ENCODE peak calls at places on chromosomes 2 and 18, in seven cellular contexts. U, A, W, R, K, S and O are unnamed samples. For H3K4me1, the result is how much of the 10 kb centered on the place peaks cover.

GRCh38 chr2:118738524-118739308 is 108.7 kb downstream of the EN1 start:
- DNase-seq in U (no peak), A (peak), W (no peak), R (peak), K (peak), S (peak), O (no peak)

GRCh38 chr18:35019929-35020328 is 21.3 kb upstream of the MAPRE2 start:
- DNase-seq in U (no peak), A (no peak), W (no peak), R (no peak), K (peak), S (no peak), O (no peak)

GRCh38 chr2:64606495-64607363 is 47.0 kb downstream of the SERTAD2 start:
- DNase-seq in U (no peak), A (peak), W (no peak), R (peak), K (peak), S (peak), O (peak)

GRCh38 chr2:221807706-221808105 is 235.6 kb upstream of the EPHA4 start:
- DNase-seq in U (no peak), A (no peak), W (no peak), R (no peak), K (peak), S (no peak), O (no peak)

GRCh38 chr2:118290436-118291004 is 202.2 kb downstream of the INSIG2 start:
- DNase-seq in U (no peak), A (no peak), W (no peak), R (no peak), K (no peak), S (no peak), O (no peak)

GRCh38 chr2:233542507-233542906 is 24.1 kb downstream of the USP40 start:
- DNase-seq in U (no peak), A (no peak), W (no peak), R (peak), K (peak), S (no peak), O (no peak)

GRCh38 chr2:200756618-200757321 is 54.9 kb upstream of the BZW1 start:
- DNase-seq in U (no peak), A (peak), W (no peak), R (peak), K (peak), S (no peak), O (no peak)

GRCh38 chr2:19900536-19901200 is 1.1 kb downstream of the TTC32 start:
- DNase-seq in U (peak), A (no peak), W (peak), R (peak), K (peak), S (peak), O (peak)

GRCh38 chr18:35775887-35776286 is 194.3 kb downstream of the GALNT1 start:
- DNase-seq in U (no peak), A (no peak), W (no peak), R (peak), K (peak), S (peak), O (no peak)

GRCh38 chr2:5978352-5978751 is 286.2 kb downstream of the SOX11 start:
- DNase-seq in U (no peak), A (no peak), W (no peak), R (no peak), K (no peak), S (no peak), O (no peak)

GRCh38 chr2:228590681-228591080 is 409.2 kb upstream of the SPHKAP start:
- DNase-seq in U (no peak), A (no peak), W (peak), R (no peak), K (no peak), S (no peak), O (no peak)
- H3K4me1 ChIP-seq in U (under half), A (under half), W (under half), R (under half), K (under half), S (under half), O (under half)

DNA sequence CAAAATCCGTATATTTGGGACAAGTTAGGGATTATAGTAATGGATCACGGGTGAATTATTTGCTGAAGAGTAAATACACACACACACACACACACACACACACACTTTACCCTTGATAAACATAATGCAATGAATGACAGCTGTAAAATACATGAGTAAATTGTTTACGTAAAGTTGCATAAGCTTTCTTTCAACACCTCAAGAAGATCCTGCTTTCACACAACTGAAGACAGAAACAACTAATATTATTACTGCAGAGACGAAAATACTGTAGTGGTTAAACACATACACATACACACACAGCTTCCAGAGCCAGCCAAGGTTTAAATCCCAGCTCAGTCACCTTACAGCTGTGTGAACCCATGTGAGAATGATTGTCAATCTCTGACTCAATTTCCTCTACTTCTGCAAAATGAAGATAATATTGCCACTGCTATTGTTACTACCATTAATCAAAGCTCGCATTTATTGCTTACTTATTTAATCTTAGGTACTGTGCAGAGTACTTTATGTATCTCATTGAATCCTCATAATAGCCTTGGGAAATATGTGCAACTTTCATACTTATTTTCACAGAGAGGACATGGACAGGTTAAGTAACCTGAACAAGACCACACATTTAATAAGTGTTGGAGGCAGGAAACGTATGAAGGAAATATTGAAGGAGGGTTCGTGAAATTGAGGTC is 50.6 kb upstream of the DOK6 start:
- DNase-seq in U (no peak), A (no peak), W (no peak), R (no peak), K (no peak), S (no peak), O (no peak)
- H2AFZ ChIP-seq in U (no peak), A (no peak), W (no peak), R (no peak), K (no peak), S (no peak), O (no peak)

DNA sequence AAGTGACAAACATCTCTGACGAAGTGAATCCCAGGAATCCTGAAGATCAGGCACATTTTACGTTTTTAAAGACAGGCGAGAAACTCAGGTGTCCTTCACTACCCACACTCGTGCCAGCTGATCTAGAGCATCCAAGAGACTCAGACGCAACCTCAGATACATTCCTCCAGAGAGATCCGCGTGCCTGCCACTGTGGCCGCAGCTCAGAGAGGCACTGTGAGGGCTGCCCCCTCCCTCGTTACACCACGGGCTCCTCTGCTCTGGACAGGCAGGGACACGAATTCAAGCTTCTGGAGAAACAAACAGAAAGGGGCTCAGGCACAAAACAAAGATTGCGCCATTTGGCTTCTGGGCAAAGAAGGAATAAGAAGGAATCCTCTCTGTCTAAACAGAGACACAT is 268.0 kb downstream of the HDAC4 start:
- DNase-seq in U (no peak), A (no peak), W (no peak), R (no peak), K (no peak), S (no peak), O (no peak)
- H3K4me1 ChIP-seq in U (under half), A (under half), W (under half), R (under half), K (under half), S (under half), O (under half)

DNA sequence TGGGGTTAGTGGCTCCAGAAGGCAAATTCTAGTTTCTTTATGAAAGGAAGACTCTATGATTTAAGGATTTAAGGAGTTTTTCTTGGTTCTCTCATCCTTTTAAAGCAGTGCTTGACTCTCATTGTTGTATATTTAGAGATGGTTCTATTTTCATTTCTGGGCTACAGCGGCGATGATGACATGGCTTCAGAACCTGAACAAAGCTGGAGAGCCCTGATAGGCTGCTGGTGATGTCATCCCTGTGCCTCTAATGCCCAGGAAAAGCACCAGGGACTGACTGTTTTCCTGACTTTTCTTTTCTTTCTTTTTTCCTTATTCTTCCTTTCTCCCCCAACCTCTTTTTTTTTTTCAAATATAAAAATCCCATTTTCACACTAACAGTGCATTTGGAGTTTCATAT is 583.3 kb upstream of the PIK3C3 start:
- DNase-seq in U (peak), A (no peak), W (no peak), R (no peak), K (peak), S (no peak), O (no peak)
- H2AFZ ChIP-seq in U (no peak), A (no peak), W (no peak), R (no peak), K (no peak), S (no peak), O (no peak)

GRCh38 chr2:54461251-54461650 is 5.1 kb downstream of the SPTBN1 start:
- DNase-seq in U (no peak), A (no peak), W (no peak), R (peak), K (peak), S (no peak), O (no peak)
- H3K4me1 ChIP-seq in U (under half), A (under half), W (under half), R (under half), K (under half), S (under half), O (under half)

GRCh38 chr2:23602113-23602512 is 217.1 kb downstream of the KLHL29 start:
- DNase-seq in U (no peak), A (no peak), W (no peak), R (peak), K (peak), S (no peak), O (no peak)

GRCh38 chr2:23599691-23600090 is 214.7 kb downstream of the KLHL29 start:
- DNase-seq in U (no peak), A (no peak), W (no peak), R (no peak), K (no peak), S (no peak), O (no peak)

GRCh38 chr2:23599006-23599405 is 214.0 kb downstream of the KLHL29 start:
- DNase-seq in U (no peak), A (no peak), W (no peak), R (no peak), K (no peak), S (no peak), O (no peak)

GRCh38 chr2:23601301-23601965 is 216.5 kb downstream of the KLHL29 start:
- DNase-seq in U (no peak), A (no peak), W (no peak), R (no peak), K (no peak), S (no peak), O (no peak)

GRCh38 chr2:23600336-23600735 is 215.4 kb downstream of the KLHL29 start:
- DNase-seq in U (no peak), A (no peak), W (no peak), R (no peak), K (no peak), S (no peak), O (no peak)
- H2AFZ ChIP-seq in U (no peak), A (no peak), W (no peak), R (no peak), K (no peak), S (no peak), O (no peak)